ENCODE peak calls at places on chromosomes 7 and 10, in nine cellular contexts. W, B, D, M, H, J, R, I and F are unnamed samples. For H3K9me3, the result is how much of the 10 kb centered on the place peaks cover.

GRCh38 chr7:74343281-74344127 is 54.3 kb downstream of the CLIP2 start:
- DNase-seq in J (no peak), M (no peak), W (peak), B (peak), D (no peak), I (peak), H (no peak), R (no peak), F (no peak)

GRCh38 chr7:6545398-6546126 is 5.7 kb downstream of the GRID2IP start:
- DNase-seq in H (no peak), J (no peak), R (no peak), B (no peak), D (no peak), I (no peak), W (no peak), M (no peak), F (no peak)

GRCh38 chr10:14821635-14822375 is 16.0 kb downstream of the CDNF start:
- DNase-seq in J (no peak), R (no peak), M (no peak), B (no peak), D (peak), I (no peak), H (no peak), W (no peak), F (no peak)

GRCh38 chr10:98446656-98447221 is at the start of gene HPS1:
- DNase-seq in M (peak), B (no peak), D (peak), W (no peak), I (peak), R (peak), H (no peak), J (no peak), F (peak)

GRCh38 chr10:96578633-96579032 is 8.2 kb downstream of the TM9SF3 start:
- DNase-seq in J (no peak), W (no peak), H (no peak), D (no peak), I (no peak), M (no peak), R (no peak), B (no peak), F (no peak)

GRCh38 chr10:71070741-71071140 is 141.6 kb upstream of the UNC5B start:
- DNase-seq in D (no peak), B (no peak), I (no peak), M (no peak), W (no peak), R (no peak), J (no peak), H (no peak), F (no peak)

GRCh38 chr7:7109934-7110333 is 72.4 kb upstream of the C1GALT1 start:
- DNase-seq in D (no peak), H (no peak), J (no peak), M (no peak), B (no peak), R (no peak), W (no peak), I (no peak), F (no peak)

GRCh38 chr10:46175831-46176230 is 111.0 kb upstream of the ANTXRL start:
- DNase-seq in I (no peak), D (no peak), R (no peak), W (no peak), J (no peak), H (no peak), B (no peak), M (no peak), F (no peak)

GRCh38 chr7:70674268-70675025 is 457.5 kb upstream of the GALNT17 start:
- DNase-seq in M (no peak), I (no peak), R (no peak), D (no peak), H (no peak), J (no peak), B (no peak), W (no peak), F (no peak)

GRCh38 chr10:3701490-3701889 is 83.5 kb downstream of the KLF6 start:
- DNase-seq in J (no peak), D (no peak), M (no peak), H (no peak), I (no peak), W (no peak), B (no peak), R (no peak), F (no peak)

GRCh38 chr7:107998150-107998549 is 4.8 kb downstream of the LAMB1 start:
- DNase-seq in R (no peak), B (no peak), D (no peak), M (no peak), W (no peak), I (no peak), J (no peak), H (no peak), F (no peak)

GRCh38 chr7:159083698-159084068 is 61.0 kb downstream of the VIPR2 start:
- DNase-seq in J (no peak), I (no peak), W (no peak), R (no peak), D (no peak), B (no peak), H (no peak), M (no peak), F (no peak)

GRCh38 chr10:87761892-87762291 is 56.1 kb downstream of the ATAD1 start:
- DNase-seq in R (no peak), D (no peak), I (peak), M (no peak), J (no peak), B (peak), W (peak), H (no peak), F (no peak)

GRCh38 chr10:6299234-6299633 is 96.5 kb downstream of the PFKFB3 start:
- DNase-seq in B (peak), W (peak), H (no peak), M (no peak), D (no peak), J (no peak), R (no peak), I (no peak), F (no peak)

GRCh38 chr7:38858281-38858884 is 50.6 kb downstream of the VPS41 start:
- DNase-seq in J (peak), D (no peak), M (no peak), R (no peak), H (no peak), B (no peak), I (peak), W (peak), F (no peak)

GRCh38 chr10:70367195-70367796 is 15.1 kb downstream of the LRRC20 start:
- DNase-seq in B (no peak), M (no peak), H (no peak), R (no peak), I (peak), J (peak), W (no peak), D (no peak), F (no peak)

GRCh38 chr7:36281945-36282727 is 107.5 kb upstream of the ANLN start:
- DNase-seq in R (no peak), W (no peak), B (no peak), J (no peak), I (no peak), M (no peak), D (no peak), H (no peak), F (no peak)

GRCh38 chr10:33046792-33047191 is 88.8 kb upstream of the ITGB1 start:
- DNase-seq in B (no peak), I (no peak), D (no peak), R (no peak), J (no peak), H (no peak), W (no peak), M (no peak), F (no peak)

GRCh38 chr10:5493698-5494097 is 5.7 kb downstream of the CALML5 start:
- DNase-seq in B (no peak), W (no peak), H (no peak), D (no peak), R (no peak), M (no peak), I (no peak), J (no peak), F (no peak)

GRCh38 chr10:125003901-125004467 is 62.1 kb downstream of the ZRANB1 start:
- DNase-seq in H (no peak), D (no peak), W (no peak), J (no peak), M (no peak), R (no peak), I (no peak), B (no peak), F (peak)

GRCh38 chr10:86958109-86958830 is at the start of gene SNCG:
- DNase-seq in I (no peak), W (no peak), M (no peak), R (no peak), B (no peak), H (peak), J (no peak), D (no peak), F (no peak)

GRCh38 chr7:130877236-130877635 is 143.2 kb upstream of the KLF14 start:
- DNase-seq in R (no peak), H (no peak), D (no peak), M (no peak), I (no peak), B (no peak), W (no peak), J (no peak), F (no peak)

GRCh38 chr10:95181731-95182130 is 12.3 kb upstream of the ACSM6 start:
- DNase-seq in I (peak), B (no peak), J (no peak), H (no peak), M (no peak), D (no peak), R (no peak), W (no peak), F (no peak)

GRCh38 chr10:23702977-23703414 is 264.1 kb downstream of the OTUD1 start:
- DNase-seq in D (peak), M (peak), H (peak), W (peak), R (peak), I (peak), B (peak), J (peak), F (peak)

GRCh38 chr7:149239345-149240143 is at the start of gene ZNF212:
- DNase-seq in R (peak), D (peak), H (peak), M (peak), J (peak), W (peak), I (peak), B (peak), F (peak)

GRCh38 chr7:36390199-36391090 is 783 bp downstream of the ANLN start:
- DNase-seq in D (peak), W (peak), B (peak), J (peak), R (peak), H (peak), I (peak), M (no peak), F (peak)

GRCh38 chr10:8050561-8051108 is 3.9 kb upstream of the GATA3 start:
- DNase-seq in R (no peak), H (no peak), B (no peak), M (no peak), W (no peak), I (peak), D (peak), J (no peak), F (no peak)

GRCh38 chr10:49080071-49080470 is 35.3 kb downstream of the VSTM4 start:
- DNase-seq in D (no peak), R (peak), I (peak), J (no peak), W (no peak), H (peak), M (no peak), B (no peak), F (no peak)

GRCh38 chr10:14673189-14673947 is 101.3 kb downstream of the FAM107B start:
- DNase-seq in M (no peak), I (peak), B (no peak), W (no peak), H (no peak), D (no peak), J (no peak), R (no peak), F (no peak)

GRCh38 chr7:91265693-91266066 is 1.4 kb downstream of the FZD1 start:
- DNase-seq in W (no peak), M (no peak), I (peak), B (no peak), J (no peak), D (peak), H (no peak), R (no peak), F (no peak)

GRCh38 chr10:113095419-113095818 is 145.4 kb downstream of the TCF7L2 start:
- DNase-seq in B (no peak), M (no peak), R (no peak), H (no peak), I (no peak), W (no peak), J (no peak), D (no peak), F (no peak)

GRCh38 chr7:158029431-158029938 is 558.1 kb downstream of the PTPRN2 start:
- DNase-seq in M (no peak), I (no peak), W (no peak), J (no peak), R (no peak), H (no peak), B (no peak), D (no peak), F (no peak)

GRCh38 chr7:158030071-158030470 is 557.6 kb downstream of the PTPRN2 start:
- DNase-seq in I (no peak), R (no peak), H (no peak), B (no peak), J (no peak), M (no peak), D (no peak), W (no peak), F (no peak)

GRCh38 chr7:158028290-158028941 is 559.2 kb downstream of the PTPRN2 start:
- DNase-seq in H (no peak), J (no peak), R (no peak), D (peak), I (no peak), M (no peak), B (no peak), W (no peak), F (no peak)

GRCh38 chr7:158027646-158028045 is 560.0 kb downstream of the PTPRN2 start:
- DNase-seq in J (no peak), I (no peak), B (no peak), D (no peak), H (no peak), W (no peak), R (no peak), M (no peak), F (no peak)

DNA sequence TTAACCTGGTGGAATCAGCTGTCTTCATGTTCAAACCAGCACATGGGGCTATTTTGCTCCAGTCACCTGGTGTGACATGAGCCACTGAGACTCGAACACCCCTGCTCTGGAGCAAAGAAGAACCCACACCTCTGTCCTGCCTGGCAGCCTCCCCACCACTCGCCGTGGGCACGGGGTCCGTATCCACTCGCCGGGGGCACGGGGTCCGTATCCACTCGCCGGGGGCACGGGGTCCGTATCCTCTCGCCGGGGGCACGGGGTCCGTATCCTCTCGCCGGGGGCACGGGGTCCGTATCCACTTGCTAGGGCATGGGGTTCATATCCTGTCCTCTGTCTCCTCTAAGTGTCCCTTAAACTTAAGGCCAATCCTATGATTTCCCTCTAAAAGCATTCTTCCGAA is 558.7 kb downstream of the PTPRN2 start:
- DNase-seq in H (no peak), B (no peak), J (no peak), M (no peak), W (no peak), R (no peak), I (no peak), D (no peak), F (no peak)
- H3K9me3 ChIP-seq in H (under half), B (under half), J (half or more), M (under half), W (under half), R (under half), I (under half), D (under half), F (under half)

GRCh38 chr10:119368581-119368980 is 161.2 kb downstream of the GRK5 start:
- DNase-seq in M (no peak), D (no peak), W (no peak), J (no peak), B (no peak), H (no peak), R (no peak), I (no peak), F (no peak)

GRCh38 chr10:119367841-119368549 is 160.6 kb downstream of the GRK5 start:
- DNase-seq in M (no peak), J (no peak), I (no peak), D (no peak), R (no peak), H (no peak), B (no peak), W (no peak), F (no peak)

GRCh38 chr10:119362122-119362521 is 154.8 kb downstream of the GRK5 start:
- DNase-seq in B (no peak), J (no peak), D (peak), H (no peak), W (no peak), M (no peak), I (no peak), R (no peak), F (no peak)

GRCh38 chr10:119365773-119366640 is 158.6 kb downstream of the GRK5 start:
- DNase-seq in R (no peak), B (no peak), D (no peak), I (no peak), M (no peak), W (no peak), J (no peak), H (no peak), F (no peak)

DNA sequence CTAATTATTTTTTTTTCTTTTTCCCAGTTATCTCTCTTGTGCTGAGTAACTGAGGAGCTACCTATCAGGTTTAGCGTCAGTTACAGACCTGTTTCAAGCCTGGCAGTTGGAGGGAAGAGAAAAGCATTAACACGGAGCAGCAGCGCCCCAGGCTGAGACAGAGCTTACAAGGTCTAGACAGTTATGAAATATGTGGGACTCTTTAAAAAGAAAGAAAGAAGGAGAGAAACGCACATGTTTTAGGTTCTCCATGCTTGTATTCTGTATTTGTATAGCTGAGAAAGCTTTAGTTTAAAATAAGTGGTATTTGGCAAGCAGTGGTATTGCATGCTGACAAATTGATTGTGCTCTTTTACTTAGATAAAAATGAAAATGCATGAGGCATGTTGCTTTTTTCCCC is 157.6 kb downstream of the GRK5 start:
- DNase-seq in M (no peak), D (no peak), B (no peak), R (no peak), W (no peak), H (peak), I (peak), J (no peak), F (no peak)
- TF ChIP-seq CTCF in M (no peak), D (no peak), B (no peak), R (no peak), W (no peak), H (no peak), I (no peak), J (peak), F (no peak)

DNA sequence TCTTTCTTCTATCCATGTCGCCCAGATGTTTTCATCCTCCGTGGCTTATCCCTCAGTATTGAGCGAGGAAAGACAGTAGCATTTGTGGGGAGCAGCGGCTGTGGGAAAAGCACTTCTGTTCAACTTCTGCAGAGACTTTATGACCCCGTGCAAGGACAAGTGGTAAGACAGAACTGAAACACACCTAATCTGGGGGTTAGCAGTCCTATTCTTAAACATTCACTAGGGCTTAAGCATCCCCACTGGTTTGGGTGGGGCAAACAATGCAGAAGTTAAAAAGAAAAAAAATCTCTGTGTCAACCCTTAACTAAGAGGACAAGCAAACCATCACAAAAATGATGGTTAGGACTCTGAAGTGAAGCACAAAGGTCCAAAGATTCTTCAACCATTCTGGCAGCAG is 43.8 kb downstream of the SP8 start:
- DNase-seq in R (no peak), D (no peak), H (no peak), B (no peak), W (no peak), J (no peak), M (no peak), I (no peak), F (no peak)
- H3K9me3 ChIP-seq in R (under half), D (under half), H (under half), B (under half), W (under half), J (under half), M (under half), I (under half), F (under half)

DNA sequence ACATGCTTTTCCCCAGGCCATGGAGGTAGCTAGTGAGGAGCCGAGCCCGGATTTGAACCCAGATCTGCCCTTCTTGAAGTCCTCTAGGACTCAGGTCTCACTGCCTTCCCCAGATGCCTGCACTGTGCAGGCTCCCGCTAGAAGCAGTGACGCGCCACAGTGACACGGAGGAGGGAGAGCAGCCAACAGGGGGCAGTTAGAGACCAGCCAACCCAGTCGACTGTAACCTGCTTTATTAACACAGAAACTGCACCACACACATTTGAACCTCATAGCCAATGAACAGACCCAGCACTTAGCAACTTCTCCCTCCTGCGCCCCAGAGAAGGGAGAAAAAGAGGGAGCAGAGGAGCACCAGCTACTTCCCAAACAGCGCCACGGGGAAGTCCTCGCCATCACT is 27.4 kb downstream of the PILRA start:
- DNase-seq in M (no peak), R (no peak), J (no peak), I (no peak), B (peak), D (no peak), H (peak), W (no peak), F (no peak)
- TF ChIP-seq CTCF in M (no peak), R (no peak), J (peak), I (no peak), B (peak), D (no peak), H (peak), W (peak), F (no peak)

DNA sequence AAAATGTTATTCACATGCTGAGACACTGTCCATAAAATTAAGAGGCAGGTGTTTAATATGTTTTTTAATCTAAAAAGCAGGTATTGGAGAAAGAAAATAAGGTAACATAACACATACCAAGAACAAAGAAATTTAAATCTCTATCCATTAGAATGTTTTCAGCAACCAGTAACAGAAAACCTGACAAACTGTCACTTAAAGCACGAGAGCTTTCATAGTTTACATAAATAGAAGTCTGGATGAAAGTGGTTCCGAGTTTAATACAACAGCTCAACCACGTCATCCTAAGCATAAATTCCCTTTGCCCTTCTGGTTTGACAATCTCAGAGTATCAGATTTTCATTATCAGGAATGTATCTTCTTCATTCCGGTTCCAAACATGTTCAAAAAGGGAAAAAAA is 1249.4 kb upstream of the SORCS1 start:
- DNase-seq in J (no peak), W (no peak), B (no peak), I (no peak), H (no peak), D (no peak), M (no peak), R (no peak), F (no peak)
- H3K9me3 ChIP-seq in J (under half), W (under half), B (under half), I (under half), H (under half), D (under half), M (under half), R (under half), F (under half)